ENCODE peak calls at places on chromosomes 12 and 14, in four cellular contexts. O is foreskin fibroblast, A is right cardiac atrium, R is brain microvascular endothelial cell. P is an unnamed sample.

GRCh38 chr14:61254803-61255526 is 26.2 kb downstream of the TMEM30B start:
- DNase-seq in O (no peak), A (no peak), R (no peak), P (no peak)

GRCh38 chr12:51973560-51973959 is 22.1 kb downstream of the ACVR1B start:
- DNase-seq in O (no peak), R (no peak), A (no peak), P (no peak)

GRCh38 chr14:89616425-89617141 is 199.6 kb upstream of the FOXN3 start:
- DNase-seq in A (no peak), R (peak), O (no peak), P (no peak)

GRCh38 chr12:131830335-131831020 is 2.3 kb downstream of the MMP17 start:
- DNase-seq in R (peak), O (peak), A (peak), P (peak)

GRCh38 chr12:117147639-117148038 is 42.6 kb downstream of the FBXO21 start:
- DNase-seq in R (no peak), A (no peak), O (no peak), P (no peak)

GRCh38 chr12:120399531-120399930 is 30.6 kb upstream of the MSI1 start:
- DNase-seq in O (peak), A (no peak), R (peak), P (peak)

GRCh38 chr12:122413516-122414404 is 8.7 kb downstream of the CLIP1 start:
- DNase-seq in O (no peak), R (no peak), A (no peak), P (no peak)

GRCh38 chr12:12561305-12562015 is 1.2 kb downstream of the DUSP16 start:
- DNase-seq in R (peak), O (peak), A (peak), P (no peak)

GRCh38 chr12:58920956-58921861 is 905 bp upstream of the LRIG3 start:
- DNase-seq in A (peak), O (no peak), R (no peak), P (no peak)

GRCh38 chr14:62015945-62016344 is 253.7 kb downstream of the SNAPC1 start:
- DNase-seq in A (no peak), R (peak), O (peak), P (peak)

GRCh38 chr14:104660597-104660996 is 28.8 kb upstream of the INF2 start:
- DNase-seq in R (no peak), O (no peak), A (no peak), P (no peak)

GRCh38 chr12:45273717-45274271 is 57.9 kb downstream of the ANO6 start:
- DNase-seq in O (peak), A (no peak), R (peak), P (peak)

GRCh38 chr12:14959463-14959862 is 1.9 kb downstream of the ARHGDIB start:
- DNase-seq in O (no peak), A (no peak), R (no peak), P (no peak)

GRCh38 chr12:47789141-47789540 is 16.1 kb downstream of the SLC48A1 start:
- DNase-seq in O (no peak), R (no peak), A (peak), P (no peak)

GRCh38 chr12:6438345-6438744 is 6.4 kb upstream of the CD27 start:
- DNase-seq in A (no peak), O (no peak), R (no peak), P (no peak)

GRCh38 chr12:55707841-55708694 is at the start of gene ITGA7:
- DNase-seq in A (peak), O (no peak), R (no peak), P (no peak)

GRCh38 chr14:101731187-101732080 is 30.1 kb upstream of the PPP2R5C start:
- DNase-seq in A (no peak), R (peak), O (peak), P (peak)

GRCh38 chr12:22543246-22544037 is 900 bp downstream of the C2CD5 start:
- DNase-seq in O (peak), R (no peak), A (peak), P (no peak)

GRCh38 chr12:132492951-132493350 is 3.0 kb downstream of the FBRSL1 start:
- DNase-seq in A (peak), O (no peak), R (no peak), P (no peak)

GRCh38 chr12:9798008-9798619 is 29.2 kb upstream of the KLRF1 start:
- DNase-seq in A (no peak), R (peak), O (peak), P (peak)

GRCh38 chr14:100662850-100663527 is 63.7 kb upstream of the DLK1 start:
- DNase-seq in R (peak), O (no peak), A (peak), P (no peak)

P was measured in non-pigmented ciliary epithelial cell.